ENCODE peak calls at places on chromosome 7, in nine cellular contexts. One of them, this sample, is unnamed.

GRCh38 chr7:155299539-155300202 is 2.0 kb downstream of the INSIG1 start:
- DNase-seq in CD4-positive, alpha-beta T cell: peak
- DNase-seq in T-helper 1 cell: peak
- DNase-seq in substantia nigra: no peak
- DNase-seq in T-helper 9 cell: peak
- DNase-seq in GOT3: no peak
- DNase-seq in iPS DF 6.9: no peak
- DNase-seq in caudate nucleus: no peak
- DNase-seq in amniotic stem cell: no peak
- DNase-seq in this sample: no peak

GRCh38 chr7:153354071-153354470 is 594.5 kb downstream of the ACTR3B start:
- DNase-seq in substantia nigra: no peak
- DNase-seq in iPS DF 6.9: no peak
- DNase-seq in CD4-positive, alpha-beta T cell: no peak
- DNase-seq in caudate nucleus: no peak
- DNase-seq in amniotic stem cell: no peak
- DNase-seq in GOT3: no peak
- DNase-seq in T-helper 9 cell: no peak
- DNase-seq in T-helper 1 cell: no peak
- DNase-seq in this sample: no peak

GRCh38 chr7:99011341-99011705 is 132.6 kb downstream of the SMURF1 start:
- DNase-seq in CD4-positive, alpha-beta T cell: no peak
- DNase-seq in GOT3: no peak
- DNase-seq in T-helper 9 cell: no peak
- DNase-seq in T-helper 1 cell: no peak
- DNase-seq in caudate nucleus: no peak
- DNase-seq in iPS DF 6.9: no peak
- DNase-seq in amniotic stem cell: no peak
- DNase-seq in substantia nigra: no peak
- DNase-seq in this sample: no peak

GRCh38 chr7:131655447-131655846 is 99.0 kb upstream of the PODXL start:
- DNase-seq in CD4-positive, alpha-beta T cell: no peak
- DNase-seq in caudate nucleus: no peak
- DNase-seq in GOT3: no peak
- DNase-seq in T-helper 9 cell: no peak
- DNase-seq in T-helper 1 cell: no peak
- DNase-seq in iPS DF 6.9: no peak
- DNase-seq in substantia nigra: no peak
- DNase-seq in amniotic stem cell: no peak
- DNase-seq in this sample: no peak

GRCh38 chr7:110650313-110650712 is 440.6 kb upstream of the LRRN3 start:
- DNase-seq in CD4-positive, alpha-beta T cell: no peak
- DNase-seq in T-helper 9 cell: no peak
- DNase-seq in GOT3: no peak
- DNase-seq in caudate nucleus: no peak
- DNase-seq in substantia nigra: no peak
- DNase-seq in T-helper 1 cell: no peak
- DNase-seq in amniotic stem cell: no peak
- DNase-seq in iPS DF 6.9: no peak
- DNase-seq in this sample: no peak

GRCh38 chr7:80781561-80781979 is 137.3 kb downstream of the SEMA3C start:
- DNase-seq in T-helper 1 cell: no peak
- DNase-seq in iPS DF 6.9: no peak
- DNase-seq in T-helper 9 cell: no peak
- DNase-seq in amniotic stem cell: no peak
- DNase-seq in substantia nigra: no peak
- DNase-seq in CD4-positive, alpha-beta T cell: no peak
- DNase-seq in caudate nucleus: no peak
- DNase-seq in GOT3: no peak
- DNase-seq in this sample: peak

GRCh38 chr7:135773451-135773850 is 24.8 kb upstream of the FAM180A start:
- DNase-seq in iPS DF 6.9: no peak
- DNase-seq in T-helper 1 cell: no peak
- DNase-seq in substantia nigra: no peak
- DNase-seq in CD4-positive, alpha-beta T cell: no peak
- DNase-seq in GOT3: no peak
- DNase-seq in caudate nucleus: no peak
- DNase-seq in T-helper 9 cell: no peak
- DNase-seq in amniotic stem cell: no peak
- DNase-seq in this sample: no peak

GRCh38 chr7:66558660-66559465 is 69.8 kb upstream of the KCTD7 start:
- DNase-seq in caudate nucleus: no peak
- DNase-seq in iPS DF 6.9: no peak
- DNase-seq in GOT3: no peak
- DNase-seq in substantia nigra: peak
- DNase-seq in T-helper 1 cell: no peak
- DNase-seq in T-helper 9 cell: no peak
- DNase-seq in amniotic stem cell: no peak
- DNase-seq in CD4-positive, alpha-beta T cell: no peak
- DNase-seq in this sample: no peak

GRCh38 chr7:66629222-66629658 is 559 bp downstream of the KCTD7 start:
- DNase-seq in substantia nigra: no peak
- DNase-seq in GOT3: no peak
- DNase-seq in amniotic stem cell: no peak
- DNase-seq in caudate nucleus: no peak
- DNase-seq in CD4-positive, alpha-beta T cell: peak
- DNase-seq in T-helper 1 cell: no peak
- DNase-seq in iPS DF 6.9: no peak
- DNase-seq in T-helper 9 cell: no peak
- DNase-seq in this sample: no peak

GRCh38 chr7:117208257-117208656 is 114.6 kb downstream of the WNT2 start:
- DNase-seq in iPS DF 6.9: no peak
- DNase-seq in amniotic stem cell: no peak
- DNase-seq in substantia nigra: no peak
- DNase-seq in GOT3: no peak
- DNase-seq in T-helper 9 cell: no peak
- DNase-seq in CD4-positive, alpha-beta T cell: no peak
- DNase-seq in caudate nucleus: no peak
- DNase-seq in T-helper 1 cell: no peak
- DNase-seq in this sample: no peak

GRCh38 chr7:101743241-101743994 is 74.0 kb upstream of the CUX1 start:
- DNase-seq in CD4-positive, alpha-beta T cell: peak
- DNase-seq in substantia nigra: peak
- DNase-seq in iPS DF 6.9: no peak
- DNase-seq in T-helper 9 cell: peak
- DNase-seq in caudate nucleus: no peak
- DNase-seq in T-helper 1 cell: peak
- DNase-seq in amniotic stem cell: no peak
- DNase-seq in GOT3: no peak
- DNase-seq in this sample: no peak

GRCh38 chr7:151954866-151955820 is 1.1 kb upstream of the GALNTL5 start:
- DNase-seq in substantia nigra: no peak
- DNase-seq in caudate nucleus: no peak
- DNase-seq in iPS DF 6.9: no peak
- DNase-seq in T-helper 1 cell: no peak
- DNase-seq in amniotic stem cell: no peak
- DNase-seq in T-helper 9 cell: no peak
- DNase-seq in GOT3: no peak
- DNase-seq in CD4-positive, alpha-beta T cell: no peak
- DNase-seq in this sample: no peak

GRCh38 chr7:27168265-27168947 is 3.1 kb upstream of the HOXA9 start:
- DNase-seq in CD4-positive, alpha-beta T cell: peak
- DNase-seq in GOT3: peak
- DNase-seq in T-helper 1 cell: no peak
- DNase-seq in T-helper 9 cell: no peak
- DNase-seq in caudate nucleus: no peak
- DNase-seq in iPS DF 6.9: no peak
- DNase-seq in amniotic stem cell: no peak
- DNase-seq in substantia nigra: no peak
- DNase-seq in this sample: no peak

This sample was measured in hippocampal formation.